ENCODE peak calls at places on chromosomes 1 and 21, in eight cellular contexts. One of them, this sample, is unnamed.

GRCh38 chr1:61754545-61754944 is 12.3 kb downstream of the PATJ start:
- DNase-seq in germinal center: no peak
- DNase-seq in activated B cell treated with CpG ODN at 0.5 μM for 24 hours: no peak
- DNase-seq in HS-27A: no peak
- DNase-seq in anterior cingulate cortex: no peak
- DNase-seq in neural crest cell: no peak
- DNase-seq in nucleus accumbens: no peak
- DNase-seq in NCI-H2171 treated with DMSO at 0.1 percent for 48 hours: no peak
- DNase-seq in this sample: no peak

GRCh38 chr1:234681065-234681464 is 71.1 kb upstream of the IRF2BP2 start:
- DNase-seq in germinal center: no peak
- DNase-seq in NCI-H2171 treated with DMSO at 0.1 percent for 48 hours: no peak
- DNase-seq in neural crest cell: no peak
- DNase-seq in anterior cingulate cortex: no peak
- DNase-seq in HS-27A: no peak
- DNase-seq in activated B cell treated with CpG ODN at 0.5 μM for 24 hours: no peak
- DNase-seq in nucleus accumbens: no peak
- DNase-seq in this sample: no peak

GRCh38 chr1:169115891-169116585 is 9.5 kb downstream of the ATP1B1 start:
- DNase-seq in neural crest cell: no peak
- DNase-seq in nucleus accumbens: no peak
- DNase-seq in anterior cingulate cortex: peak; percentile 25
- DNase-seq in activated B cell treated with CpG ODN at 0.5 μM for 24 hours: no peak
- DNase-seq in NCI-H2171 treated with DMSO at 0.1 percent for 48 hours: no peak
- DNase-seq in germinal center: peak; percentile 28
- DNase-seq in HS-27A: no peak
- DNase-seq in this sample: peak; percentile 44

GRCh38 chr1:209825591-209826433 is 2.0 kb upstream of the UTP25 start:
- DNase-seq in nucleus accumbens: no peak
- DNase-seq in neural crest cell: no peak
- DNase-seq in germinal center: no peak
- DNase-seq in NCI-H2171 treated with DMSO at 0.1 percent for 48 hours: no peak
- DNase-seq in anterior cingulate cortex: no peak
- DNase-seq in HS-27A: no peak
- DNase-seq in activated B cell treated with CpG ODN at 0.5 μM for 24 hours: no peak
- DNase-seq in this sample: no peak

GRCh38 chr1:12658531-12659453 is 14.9 kb downstream of the AADACL4 start:
- DNase-seq in HS-27A: peak; percentile 64
- DNase-seq in NCI-H2171 treated with DMSO at 0.1 percent for 48 hours: peak; percentile 61
- DNase-seq in activated B cell treated with CpG ODN at 0.5 μM for 24 hours: peak; percentile 26
- DNase-seq in neural crest cell: peak; percentile 82
- DNase-seq in nucleus accumbens: no peak
- DNase-seq in germinal center: peak; percentile 87
- DNase-seq in anterior cingulate cortex: peak; percentile 24
- DNase-seq in this sample: peak; percentile 30

GRCh38 chr1:223802032-223802431 is 43.7 kb downstream of the TP53BP2 start:
- DNase-seq in HS-27A: no peak
- DNase-seq in neural crest cell: no peak
- DNase-seq in germinal center: no peak
- DNase-seq in activated B cell treated with CpG ODN at 0.5 μM for 24 hours: no peak
- DNase-seq in NCI-H2171 treated with DMSO at 0.1 percent for 48 hours: no peak
- DNase-seq in anterior cingulate cortex: no peak
- DNase-seq in nucleus accumbens: no peak
- DNase-seq in this sample: no peak

GRCh38 chr1:183163311-183163710 is 22.8 kb upstream of the LAMC2 start:
- DNase-seq in neural crest cell: no peak
- DNase-seq in HS-27A: peak; percentile 96
- DNase-seq in activated B cell treated with CpG ODN at 0.5 μM for 24 hours: no peak
- DNase-seq in germinal center: no peak
- DNase-seq in nucleus accumbens: no peak
- DNase-seq in NCI-H2171 treated with DMSO at 0.1 percent for 48 hours: no peak
- DNase-seq in anterior cingulate cortex: no peak
- DNase-seq in this sample: no peak

GRCh38 chr1:207298666-207299065 is 22.8 kb upstream of the CD55 start:
- DNase-seq in HS-27A: no peak
- DNase-seq in neural crest cell: no peak
- DNase-seq in anterior cingulate cortex: no peak
- DNase-seq in activated B cell treated with CpG ODN at 0.5 μM for 24 hours: no peak
- DNase-seq in nucleus accumbens: no peak
- DNase-seq in NCI-H2171 treated with DMSO at 0.1 percent for 48 hours: no peak
- DNase-seq in germinal center: no peak
- DNase-seq in this sample: no peak

GRCh38 chr1:232669981-232670763 is 40.2 kb upstream of the SIPA1L2 start:
- DNase-seq in anterior cingulate cortex: no peak
- DNase-seq in nucleus accumbens: no peak
- DNase-seq in HS-27A: no peak
- DNase-seq in activated B cell treated with CpG ODN at 0.5 μM for 24 hours: no peak
- DNase-seq in NCI-H2171 treated with DMSO at 0.1 percent for 48 hours: no peak
- DNase-seq in neural crest cell: no peak
- DNase-seq in germinal center: no peak
- DNase-seq in this sample: no peak

GRCh38 chr21:37829447-37829846 is 86.8 kb downstream of the KCNJ6 start:
- DNase-seq in anterior cingulate cortex: no peak
- DNase-seq in activated B cell treated with CpG ODN at 0.5 μM for 24 hours: no peak
- DNase-seq in nucleus accumbens: no peak
- DNase-seq in neural crest cell: no peak
- DNase-seq in germinal center: no peak
- DNase-seq in NCI-H2171 treated with DMSO at 0.1 percent for 48 hours: peak; percentile 74
- DNase-seq in HS-27A: peak; percentile 79
- DNase-seq in this sample: peak; percentile 65

This sample was measured in upper lobe of left lung.